ENCODE peak calls at places on chromosomes 3 and 15, in seven cellular contexts. T is brain microvascular endothelial cell, J is prostate gland, I is IMR-90, W is stomach, H is AG09319, E is astrocyte of the spinal cord. N is an unnamed sample.

GRCh38 chr3:114608293-114608692 is 314.5 kb downstream of the TIGIT start:
- DNase-seq in T (peak), J (no peak), I (peak), W (no peak), H (no peak), E (peak), N (peak)

GRCh38 chr3:63951901-63952594 is 39.9 kb upstream of the SCAANT1 start:
- DNase-seq in T (no peak), J (no peak), I (no peak), W (no peak), H (no peak), E (no peak), N (no peak)

GRCh38 chr15:97446138-97446537 is 514.4 kb upstream of the ARRDC4 start:
- DNase-seq in T (no peak), J (no peak), I (no peak), W (no peak), H (no peak), E (no peak), N (no peak)

GRCh38 chr3:108296239-108296638 is at the start of gene HHLA2:
- DNase-seq in T (no peak), J (no peak), I (peak), W (no peak), H (no peak), E (no peak), N (no peak)

GRCh38 chr3:157125101-157125500 is 34.8 kb downstream of the CCNL1 start:
- DNase-seq in T (no peak), J (no peak), I (no peak), W (no peak), H (no peak), E (no peak), N (no peak)

GRCh38 chr3:195612075-195612800 is 28.5 kb upstream of the APOD start:
- DNase-seq in T (no peak), J (no peak), I (no peak), W (peak), H (no peak), E (no peak), N (no peak)

GRCh38 chr3:155664922-155665695 is 79.8 kb downstream of the PLCH1 start:
- DNase-seq in T (peak), J (peak), I (peak), W (peak), H (peak), E (peak), N (peak)

GRCh38 chr15:74489518-74490338 is 28.8 kb upstream of the UBL7 start:
- DNase-seq in T (peak), J (peak), I (peak), W (peak), H (peak), E (peak), N (peak)

GRCh38 chr3:86958534-86958933 is 32.4 kb downstream of the VGLL3 start:
- DNase-seq in T (peak), J (no peak), I (peak), W (no peak), H (peak), E (peak), N (peak)

GRCh38 chr3:189961525-189962161 is 159.1 kb downstream of the P3H2 start:
- DNase-seq in T (peak), J (peak), I (peak), W (peak), H (peak), E (peak), N (peak)

GRCh38 chr15:47588968-47589367 is 128.3 kb upstream of the SEMA6D start:
- DNase-seq in T (no peak), J (no peak), I (no peak), W (no peak), H (no peak), E (no peak), N (no peak)

GRCh38 chr3:8610961-8611360 is 33.6 kb downstream of the SSUH2 start:
- DNase-seq in T (no peak), J (no peak), I (no peak), W (no peak), H (no peak), E (no peak), N (no peak)

GRCh38 chr3:47161983-47162694 is 1.8 kb downstream of the SETD2 start:
- DNase-seq in T (no peak), J (no peak), I (no peak), W (no peak), H (no peak), E (no peak), N (no peak)

GRCh38 chr15:29115093-29115991 is 154.3 kb downstream of the NSMCE3 start:
- DNase-seq in T (peak), J (no peak), I (no peak), W (no peak), H (no peak), E (peak), N (no peak)

GRCh38 chr3:143070977-143071551 is 48.5 kb upstream of the CHST2 start:
- DNase-seq in T (peak), J (no peak), I (peak), W (no peak), H (peak), E (peak), N (peak)

GRCh38 chr15:43436395-43436794 is 56.6 kb downstream of the TP53BP1 start:
- DNase-seq in T (no peak), J (no peak), I (no peak), W (no peak), H (no peak), E (no peak), N (no peak)

GRCh38 chr15:31973197-31973596 is 57.1 kb upstream of the CHRNA7 start:
- DNase-seq in T (no peak), J (no peak), I (no peak), W (no peak), H (no peak), E (no peak), N (no peak)

GRCh38 chr3:146036289-146036688 is 124.7 kb downstream of the PLOD2 start:
- DNase-seq in T (no peak), J (no peak), I (no peak), W (no peak), H (no peak), E (no peak), N (no peak)

GRCh38 chr3:186070550-186070949 is 38.3 kb downstream of the ETV5 start:
- DNase-seq in T (no peak), J (no peak), I (no peak), W (no peak), H (no peak), E (no peak), N (no peak)

GRCh38 chr15:45458746-45459403 is 63.7 kb downstream of the SLC30A4 start:
- DNase-seq in T (no peak), J (peak), I (peak), W (peak), H (no peak), E (peak), N (peak)

GRCh38 chr15:91126080-91126479 is 26.0 kb downstream of the SV2B start:
- DNase-seq in T (no peak), J (no peak), I (no peak), W (no peak), H (no peak), E (no peak), N (no peak)

GRCh38 chr3:38598791-38599190 is 50.7 kb downstream of the SCN5A start:
- DNase-seq in T (no peak), J (no peak), I (no peak), W (no peak), H (no peak), E (no peak), N (no peak)

GRCh38 chr15:78944202-78944625 is 632 bp downstream of the CTSH start:
- DNase-seq in T (no peak), J (no peak), I (no peak), W (peak), H (no peak), E (no peak), N (no peak)

GRCh38 chr15:24944939-24945338 is 9.8 kb upstream of the SNRPN start:
- DNase-seq in T (peak), J (peak), I (peak), W (no peak), H (no peak), E (no peak), N (no peak)

GRCh38 chr15:52139599-52140462 is 27.3 kb upstream of the BCL2L10 start:
- DNase-seq in T (peak), J (peak), I (peak), W (peak), H (no peak), E (peak), N (peak)

GRCh38 chr3:35645189-35645588 is 5.9 kb downstream of the ARPP21 start:
- DNase-seq in T (no peak), J (no peak), I (no peak), W (no peak), H (no peak), E (no peak), N (no peak)

GRCh38 chr3:42505203-42505848 is 2.9 kb downstream of the VIPR1 start:
- DNase-seq in T (no peak), J (no peak), I (no peak), W (peak), H (no peak), E (no peak), N (no peak)

GRCh38 chr15:43912208-43912607 is 85.4 kb downstream of the WDR76 start:
- DNase-seq in T (no peak), J (no peak), I (no peak), W (no peak), H (no peak), E (no peak), N (no peak)

GRCh38 chr3:9970020-9970652 is 16.5 kb downstream of the EMC3 start:
- DNase-seq in T (peak), J (peak), I (peak), W (no peak), H (no peak), E (peak), N (peak)

GRCh38 chr3:197527569-197527968 is 28.2 kb downstream of the BDH1 start:
- DNase-seq in T (no peak), J (no peak), I (no peak), W (no peak), H (no peak), E (no peak), N (no peak)

GRCh38 chr3:125120370-125121122 is 64.7 kb upstream of the HEG1 start:
- DNase-seq in T (no peak), J (no peak), I (no peak), W (no peak), H (no peak), E (peak), N (no peak)

GRCh38 chr15:30985081-30985531 is 6.3 kb downstream of the MTMR10 start:
- DNase-seq in T (no peak), J (peak), I (peak), W (no peak), H (no peak), E (peak), N (no peak)

GRCh38 chr3:123346041-123346440 is 102.8 kb downstream of the ADCY5 start:
- DNase-seq in T (no peak), J (no peak), I (no peak), W (no peak), H (no peak), E (no peak), N (no peak)

DNA sequence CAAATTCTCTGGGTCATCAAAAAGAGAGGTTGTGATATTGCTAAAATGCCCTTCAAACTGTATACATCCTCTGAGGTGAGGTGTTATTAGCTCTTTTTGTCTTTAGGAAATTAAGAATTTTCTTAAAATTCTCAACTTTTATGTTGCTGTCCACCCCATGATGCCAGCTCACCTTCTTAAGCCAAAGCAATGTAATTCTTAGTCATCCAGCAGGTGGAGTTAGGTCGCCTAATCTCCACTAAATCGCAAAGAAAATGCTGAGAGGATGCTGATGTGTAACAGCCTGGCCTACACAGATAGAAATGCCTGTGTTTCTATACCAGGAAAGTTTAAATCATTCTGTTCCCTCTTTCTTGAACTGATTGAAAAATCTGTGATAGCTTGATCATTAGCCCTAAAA is 770.2 kb upstream of the ALCAM start:
- DNase-seq in T (peak), J (peak), I (peak), W (no peak), H (peak), E (peak), N (peak)
- TF ChIP-seq CTCF in T (peak), J (peak), I (peak), W (no peak), H (peak), E (peak), N (peak)

DNA sequence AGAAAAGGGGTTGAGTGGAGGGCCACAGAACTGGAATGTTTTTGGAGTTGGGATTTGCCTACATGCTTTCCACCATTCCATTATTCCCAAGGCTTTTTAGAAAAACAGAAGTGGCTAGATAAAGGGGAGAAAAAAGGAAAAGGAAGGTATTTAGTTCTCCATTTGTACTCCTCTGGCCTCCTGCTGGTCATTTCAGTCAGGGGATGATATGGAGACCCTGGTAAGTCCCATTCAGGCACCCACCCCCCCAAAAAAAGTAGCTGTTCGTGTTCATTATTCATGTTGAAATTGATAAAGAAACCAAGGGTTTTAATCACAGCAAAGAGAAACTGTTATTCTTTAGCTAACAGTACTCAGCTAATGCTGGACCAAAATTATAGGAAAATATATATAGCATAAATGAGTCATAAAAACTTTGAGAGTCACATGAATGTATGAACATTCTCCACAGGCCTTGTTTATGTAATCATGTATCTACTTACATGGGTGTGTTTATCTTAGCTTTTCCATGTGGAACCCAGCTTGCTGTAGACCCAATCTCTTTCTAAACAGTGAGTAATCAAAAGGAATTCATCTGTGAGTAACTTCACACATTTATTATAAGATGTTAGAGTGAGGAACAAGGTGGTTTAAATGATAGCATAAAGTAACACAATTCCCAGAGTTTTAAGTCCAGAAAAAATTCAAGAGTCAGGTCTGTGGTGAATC is 167.2 kb downstream of the KCNMB2 start:
- DNase-seq in T (peak), J (no peak), I (peak), W (no peak), H (peak), E (peak), N (no peak)
- TF ChIP-seq CTCF in T (peak), J (no peak), I (peak), W (no peak), H (no peak), E (peak), N (no peak)

GRCh38 chr15:38476120-38476519 is 22.2 kb downstream of the FAM98B start:
- DNase-seq in T (no peak), J (no peak), I (no peak), W (no peak), H (no peak), E (no peak), N (no peak)

GRCh38 chr15:38481113-38481512 is 27.2 kb downstream of the FAM98B start:
- DNase-seq in T (no peak), J (no peak), I (no peak), W (no peak), H (no peak), E (no peak), N (no peak)

GRCh38 chr15:38481761-38482160 is 27.8 kb downstream of the FAM98B start:
- DNase-seq in T (no peak), J (no peak), I (no peak), W (no peak), H (no peak), E (no peak), N (no peak)

GRCh38 chr15:38477637-38478036 is 23.7 kb downstream of the FAM98B start:
- DNase-seq in T (no peak), J (no peak), I (peak), W (no peak), H (no peak), E (no peak), N (no peak)

DNA sequence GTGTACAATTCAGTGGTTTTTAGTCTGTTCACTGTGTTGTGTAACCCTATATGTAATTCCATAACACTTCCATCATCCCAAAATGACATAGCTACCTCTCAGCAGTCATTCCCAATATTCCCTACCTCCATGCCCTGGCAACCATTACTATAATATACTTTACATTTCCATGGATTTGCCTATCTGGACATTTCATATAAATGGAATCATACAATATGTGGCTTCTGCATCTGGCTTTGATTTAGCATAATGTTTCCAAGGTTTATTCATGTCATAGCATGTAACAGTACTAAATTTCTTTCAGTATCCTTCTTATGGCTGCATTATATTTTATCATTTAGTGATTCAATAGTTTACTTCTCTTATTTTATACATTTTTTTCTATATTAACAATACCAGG is 25.4 kb downstream of the FAM98B start:
- DNase-seq in T (no peak), J (no peak), I (peak), W (no peak), H (no peak), E (peak), N (no peak)
- TF ChIP-seq CTCF in T (no peak), J (no peak), I (no peak), W (no peak), H (no peak), E (no peak), N (no peak)

GRCh38 chr15:64386291-64386690 is 1.3 kb upstream of the TRIP4 start:
- DNase-seq in T (no peak), J (no peak), I (no peak), W (no peak), H (no peak), E (no peak), N (no peak)

GRCh38 chr15:64383760-64384159 is 2.5 kb upstream of the PCLAF start:
- DNase-seq in T (no peak), J (no peak), I (no peak), W (no peak), H (no peak), E (no peak), N (no peak)

GRCh38 chr15:64379216-64379960 is 1.9 kb downstream of the PCLAF start:
- DNase-seq in T (no peak), J (no peak), I (no peak), W (no peak), H (peak), E (peak), N (no peak)

DNA sequence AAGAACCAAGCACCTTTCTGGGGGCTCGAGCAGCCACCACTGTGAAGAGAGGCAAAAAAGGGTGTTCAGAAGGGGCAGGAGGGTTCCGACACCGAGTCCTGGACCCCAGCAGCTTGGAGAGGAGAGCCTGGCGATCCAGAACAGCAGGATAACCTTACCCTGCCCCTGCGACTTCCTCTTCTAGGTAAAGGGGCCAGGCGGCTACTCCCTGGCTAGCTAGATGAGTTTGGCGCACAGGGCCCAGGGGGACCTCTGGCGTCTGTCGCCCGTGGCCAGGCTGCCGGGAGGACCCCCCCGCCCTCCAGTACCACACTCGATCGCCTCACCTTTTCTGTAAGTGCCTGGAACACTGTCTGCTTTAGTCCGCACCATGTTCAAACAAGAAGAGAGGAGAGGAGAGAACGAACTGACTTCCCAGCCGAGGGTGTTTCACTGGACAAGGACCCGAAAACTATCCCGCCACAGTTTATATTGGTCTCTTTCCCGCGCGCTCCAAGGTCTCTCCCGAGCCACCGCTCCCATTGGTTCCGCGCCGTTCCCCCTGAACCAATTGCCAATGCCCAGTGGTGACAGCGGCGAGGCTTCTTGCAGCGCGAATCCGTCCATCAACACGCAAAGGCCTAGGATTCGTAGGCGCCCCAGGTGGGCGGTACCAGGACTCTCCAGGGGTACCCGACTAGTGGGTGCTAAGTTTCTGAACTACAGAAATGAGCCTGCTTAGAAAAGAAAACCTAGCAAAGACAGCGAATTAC is at the start of gene PCLAF:
- DNase-seq in T (peak), J (peak), I (peak), W (peak), H (peak), E (peak), N (peak)
- TF ChIP-seq CTCF in T (no peak), J (peak), I (no peak), W (peak), H (no peak), E (no peak), N (no peak)

GRCh38 chr3:127824151-127824825 is 2.0 kb upstream of the MGLL start:
- DNase-seq in T (no peak), J (no peak), I (no peak), W (no peak), H (no peak), E (no peak), N (no peak)

GRCh38 chr3:127822836-127823589 is 698 bp upstream of the MGLL start:
- DNase-seq in T (no peak), J (no peak), I (peak), W (peak), H (no peak), E (no peak), N (no peak)

GRCh38 chr3:127825764-127826163 is 3.4 kb upstream of the MGLL start:
- DNase-seq in T (no peak), J (no peak), I (no peak), W (no peak), H (no peak), E (no peak), N (no peak)

GRCh38 chr3:127822166-127822835 is at the start of gene MGLL:
- DNase-seq in T (peak), J (no peak), I (peak), W (peak), H (no peak), E (peak), N (peak)

DNA sequence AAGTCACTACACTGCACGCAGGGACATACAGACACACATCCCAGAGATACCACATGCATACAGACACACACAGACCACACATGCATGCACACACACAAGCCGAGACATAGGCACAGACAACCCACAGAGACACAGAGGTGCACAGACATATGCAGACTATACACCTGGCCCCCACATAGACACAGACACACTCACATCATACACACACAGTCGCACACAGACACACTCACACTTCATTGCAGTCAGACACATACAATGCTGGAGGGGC is 1.2 kb upstream of the MGLL start:
- DNase-seq in T (no peak), J (no peak), I (no peak), W (no peak), H (no peak), E (no peak), N (no peak)
- TF ChIP-seq CTCF in T (no peak), J (no peak), I (no peak), W (no peak), H (no peak), E (no peak), N (no peak)

N was measured in HFFc6.